ENCODE peak calls at places on chromosomes 16 and 17, in six cellular contexts. E, O, X, J, V and M are unnamed samples.

GRCh38 chr17:38908676-38909181 is 16.7 kb upstream of the LASP1NB start:
- DNase-seq in E (no peak), O (no peak), X (no peak), J (peak), V (peak), M (no peak)

GRCh38 chr16:86225905-86226371 is 284.4 kb upstream of the FOXF1 start:
- DNase-seq in E (no peak), O (no peak), X (no peak), J (no peak), V (no peak), M (no peak)

GRCh38 chr17:21277332-21277731 is 7.2 kb upstream of the MAP2K3 start:
- DNase-seq in E (no peak), O (no peak), X (peak), J (no peak), V (no peak), M (no peak)

GRCh38 chr16:88527186-88527936 is 42.8 kb upstream of the ZC3H18 start:
- DNase-seq in E (peak), O (peak), X (peak), J (peak), V (peak), M (peak)

GRCh38 chr16:29727452-29727851 is 18.3 kb downstream of the C16orf54 start:
- DNase-seq in E (no peak), O (no peak), X (no peak), J (no peak), V (no peak), M (no peak)

GRCh38 chr17:71900830-71901229 is 220.0 kb upstream of the SOX9 start:
- DNase-seq in E (no peak), O (no peak), X (no peak), J (no peak), V (no peak), M (no peak)

GRCh38 chr17:50055055-50055425 is 870 bp upstream of the ITGA3 start:
- DNase-seq in E (no peak), O (peak), X (peak), J (no peak), V (peak), M (no peak)

GRCh38 chr17:51372345-51373004 is 112.1 kb downstream of the UTP18 start:
- DNase-seq in E (peak), O (peak), X (peak), J (no peak), V (no peak), M (peak)

GRCh38 chr17:9151091-9151490 is 129.8 kb downstream of the NTN1 start:
- DNase-seq in E (no peak), O (no peak), X (no peak), J (no peak), V (no peak), M (no peak)

GRCh38 chr16:85810742-85811115 is 11.2 kb downstream of the COX4I1 start:
- DNase-seq in E (no peak), O (no peak), X (no peak), J (no peak), V (no peak), M (no peak)

GRCh38 chr17:2905269-2905668 is 109.0 kb downstream of the RAP1GAP2 start:
- DNase-seq in E (no peak), O (no peak), X (peak), J (peak), V (no peak), M (no peak)

GRCh38 chr17:73801455-73802100 is 157.3 kb upstream of the SDK2 start:
- DNase-seq in E (no peak), O (no peak), X (no peak), J (no peak), V (no peak), M (no peak)

GRCh38 chr16:3044708-3045107 is 1.7 kb upstream of the MMP25 start:
- DNase-seq in E (no peak), O (no peak), X (no peak), J (no peak), V (no peak), M (no peak)

GRCh38 chr17:78865682-78866390 is 25.2 kb upstream of the USP36 start:
- DNase-seq in E (peak), O (peak), X (peak), J (peak), V (peak), M (peak)

GRCh38 chr17:34300652-34301390 is 15.3 kb downstream of the CCL11 start:
- DNase-seq in E (no peak), O (no peak), X (peak), J (no peak), V (no peak), M (no peak)

GRCh38 chr16:84874983-84875382 is 55.2 kb downstream of the CRISPLD2 start:
- DNase-seq in E (no peak), O (no peak), X (no peak), J (peak), V (peak), M (no peak)

GRCh38 chr17:57292086-57292485 is 35.8 kb downstream of the MSI2 start:
- DNase-seq in E (no peak), O (no peak), X (no peak), J (no peak), V (no peak), M (no peak)